ENCODE peak calls at places on chromosomes 2 and 18, in seven cellular contexts. Q is transverse colon, B is K562, Z is A549, M is HepG2, N is tibial nerve, J is sigmoid colon. F is an unnamed sample.

GRCh38 chr2:180980943-180981898 is 816 bp downstream of the UBE2E3 start:
- DNase-seq in B (peak), J (peak), M (no peak), N (no peak), Z (no peak), Q (peak), F (peak)

GRCh38 chr18:8609711-8610441 is 639 bp downstream of the RAB12 start:
- DNase-seq in B (peak), N (no peak), J (peak), Q (peak), Z (no peak), M (no peak), F (no peak)

GRCh38 chr2:159035790-159036411 is 67.5 kb downstream of the TANC1 start:
- DNase-seq in N (no peak), Q (peak), J (no peak), Z (peak), M (peak), B (peak), F (no peak)

GRCh38 chr2:98623657-98624056 is 15.3 kb downstream of the UNC50 start:
- DNase-seq in Q (no peak), Z (no peak), B (no peak), N (no peak), M (no peak), J (peak), F (peak)

GRCh38 chr18:21167641-21168372 is 56.2 kb upstream of the ROCK1 start:
- DNase-seq in J (no peak), Q (peak), B (no peak), N (no peak), Z (no peak), M (peak), F (no peak)

GRCh38 chr2:127121776-127122176 is 14.8 kb upstream of the BIN1 start:
- DNase-seq in Q (no peak), Z (no peak), B (no peak), N (peak), J (peak), M (no peak), F (no peak)

GRCh38 chr2:101398026-101398830 is 10.9 kb upstream of the CREG2 start:
- DNase-seq in Z (no peak), Q (no peak), B (no peak), M (no peak), J (no peak), N (no peak), F (no peak)

GRCh38 chr18:3554091-3554601 is 104.2 kb downstream of the TGIF1 start:
- DNase-seq in M (peak), J (no peak), Z (no peak), B (no peak), Q (no peak), N (no peak), F (no peak)

GRCh38 chr18:67425724-67426123 is 90.8 kb downstream of the DSEL start:
- DNase-seq in N (no peak), Z (peak), J (no peak), M (no peak), B (no peak), Q (no peak), F (no peak)

GRCh38 chr2:42881732-42882131 is 89.3 kb upstream of the HAAO start:
- DNase-seq in N (no peak), Q (no peak), M (no peak), J (no peak), B (peak), Z (no peak), F (no peak)

GRCh38 chr2:2010266-2010665 is 266.0 kb upstream of the PXDN start:
- DNase-seq in N (no peak), M (no peak), Q (no peak), J (no peak), Z (no peak), B (no peak), F (no peak)

GRCh38 chr2:144496067-144496466 is 23.9 kb downstream of the ZEB2 start:
- DNase-seq in M (no peak), Q (no peak), N (no peak), Z (no peak), B (no peak), J (no peak), F (no peak)

GRCh38 chr2:8623958-8624591 is 57.8 kb upstream of the ID2 start:
- DNase-seq in J (no peak), N (no peak), Z (no peak), B (no peak), Q (no peak), M (no peak), F (no peak)

GRCh38 chr18:7370812-7371211 is 139.9 kb downstream of the LRRC30 start:
- DNase-seq in Q (no peak), M (no peak), B (no peak), N (no peak), Z (no peak), J (peak), F (peak)

GRCh38 chr2:96251721-96252292 is 14.0 kb downstream of the TMEM127 start:
- DNase-seq in J (peak), N (no peak), Q (peak), M (peak), Z (peak), B (peak), F (peak)

GRCh38 chr2:240797914-240798313 is 22.1 kb downstream of the KIF1A start:
- DNase-seq in Q (no peak), J (peak), Z (no peak), B (no peak), M (no peak), N (no peak), F (no peak)

GRCh38 chr18:50902797-50903196 is 23.9 kb downstream of the ME2 start:
- DNase-seq in Z (no peak), Q (no peak), N (no peak), J (no peak), M (peak), B (no peak), F (no peak)

GRCh38 chr18:62992877-62993365 is 277.6 kb downstream of the PHLPP1 start:
- DNase-seq in Q (no peak), Z (no peak), J (no peak), B (no peak), M (no peak), N (no peak), F (no peak)

GRCh38 chr2:196801578-196801977 is 2.1 kb upstream of the GTF3C3 start:
- DNase-seq in B (no peak), J (no peak), N (no peak), Z (no peak), Q (no peak), M (no peak), F (no peak)

GRCh38 chr2:145199052-145199451 is 679.1 kb upstream of the ZEB2 start:
- DNase-seq in M (no peak), J (no peak), N (no peak), B (no peak), Z (no peak), Q (no peak), F (no peak)

GRCh38 chr18:37253424-37254255 is 312.0 kb downstream of the CELF4 start:
- DNase-seq in M (no peak), N (no peak), Q (no peak), B (peak), J (no peak), Z (peak), F (no peak)

GRCh38 chr2:156343096-156343939 is 10.8 kb upstream of the NR4A2 start:
- DNase-seq in J (no peak), N (no peak), M (no peak), B (peak), Q (no peak), Z (no peak), F (no peak)

GRCh38 chr2:170467568-170468422 is 247.3 kb upstream of the SP5 start:
- DNase-seq in Q (no peak), B (no peak), M (no peak), Z (no peak), N (no peak), J (no peak), F (no peak)

GRCh38 chr18:25734336-25734735 is 356.1 kb downstream of the SS18 start:
- DNase-seq in N (no peak), J (no peak), Q (no peak), Z (no peak), B (no peak), M (no peak), F (no peak)

GRCh38 chr18:62324917-62325805 is at the start of gene TNFRSF11A:
- DNase-seq in Z (peak), B (peak), Q (peak), N (no peak), M (no peak), J (no peak), F (no peak)

GRCh38 chr2:68385232-68385906 is 20.3 kb downstream of the PLEK start:
- DNase-seq in Z (no peak), J (no peak), B (no peak), Q (no peak), M (no peak), N (no peak), F (no peak)

GRCh38 chr2:234422242-234422641 is 74.6 kb downstream of the ARL4C start:
- DNase-seq in B (no peak), Z (peak), Q (peak), M (peak), N (no peak), J (no peak), F (no peak)

GRCh38 chr2:200274116-200275075 is 32.1 kb upstream of the SPATS2L start:
- DNase-seq in J (no peak), B (no peak), N (no peak), Q (no peak), Z (no peak), M (peak), F (no peak)
- TF ChIP-seq POLR2A in J (no peak), B (no peak), N (no peak), Q (no peak), Z (no peak), M (no peak), F (no peak)

GRCh38 chr18:500556-501405 is at the start of gene COLEC12:
- DNase-seq in J (peak), Z (no peak), Q (peak), B (no peak), M (no peak), N (no peak), F (peak)

GRCh38 chr18:501406-501714 is 859 bp upstream of the COLEC12 start:
- DNase-seq in M (no peak), B (no peak), J (no peak), Z (no peak), N (no peak), Q (no peak), F (no peak)

GRCh38 chr18:498901-499300 is 1.6 kb downstream of the COLEC12 start:
- DNase-seq in N (no peak), J (no peak), M (no peak), Z (no peak), Q (no peak), B (no peak), F (no peak)

GRCh38 chr18:500230-500555 is 308 bp downstream of the COLEC12 start:
- DNase-seq in J (peak), B (no peak), M (no peak), N (no peak), Q (no peak), Z (no peak), F (no peak)

DNA sequence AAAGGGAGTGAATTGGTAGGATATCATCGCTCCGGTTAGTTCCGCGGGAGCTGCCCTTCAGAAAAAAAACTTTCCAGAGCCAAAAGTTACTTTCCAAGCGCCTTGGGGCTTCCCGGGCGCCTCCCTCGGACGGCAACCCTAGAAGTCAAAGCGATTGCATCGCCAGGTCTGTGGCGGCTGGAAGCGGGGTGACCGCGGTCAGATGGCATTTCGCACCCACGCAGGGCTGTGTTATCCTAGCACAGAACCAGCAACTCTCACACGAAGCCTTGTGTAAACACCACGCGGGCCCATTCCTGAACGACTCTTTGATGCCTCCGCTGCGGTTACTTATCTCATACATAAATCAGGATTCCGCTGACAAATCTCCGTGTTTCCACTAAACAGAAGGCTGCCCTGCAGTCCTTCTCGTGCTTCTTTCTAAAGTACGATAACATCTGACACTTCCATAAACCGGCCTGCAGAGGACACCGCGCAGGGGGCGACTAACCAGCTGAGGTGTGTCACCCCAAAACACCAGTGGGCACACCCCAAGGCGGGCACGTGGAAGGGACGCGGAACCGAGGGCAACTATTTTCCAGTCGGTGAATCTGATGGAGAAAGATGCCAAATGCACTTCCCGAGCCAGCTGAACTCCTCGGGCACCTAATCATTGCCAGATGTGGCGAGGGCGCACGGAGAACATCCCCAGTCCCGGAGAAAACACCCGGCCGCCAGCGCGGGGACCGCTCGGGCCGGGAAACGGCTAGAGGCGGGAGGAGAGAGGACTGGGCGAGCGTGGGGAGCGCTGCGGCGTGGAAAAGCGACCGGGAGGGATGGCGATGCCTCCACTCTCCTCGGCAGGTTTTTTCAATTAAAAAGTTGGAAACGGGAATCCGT is 911 bp downstream of the COLEC12 start:
- DNase-seq in Q (no peak), M (peak), N (no peak), J (peak), B (peak), Z (no peak), F (peak)
- TF ChIP-seq EP300 in Q (no peak), M (no peak), N (no peak), J (no peak), B (no peak), Z (no peak), F (no peak)

GRCh38 chr2:168246483-168247340 is 683 bp downstream of the STK39 start:
- DNase-seq in Z (peak), B (peak), Q (peak), M (peak), J (peak), N (peak), F (peak)
- TF ChIP-seq POLR2A in Z (no peak), B (no peak), Q (no peak), M (no peak), J (no peak), N (no peak), F (no peak)

DNA sequence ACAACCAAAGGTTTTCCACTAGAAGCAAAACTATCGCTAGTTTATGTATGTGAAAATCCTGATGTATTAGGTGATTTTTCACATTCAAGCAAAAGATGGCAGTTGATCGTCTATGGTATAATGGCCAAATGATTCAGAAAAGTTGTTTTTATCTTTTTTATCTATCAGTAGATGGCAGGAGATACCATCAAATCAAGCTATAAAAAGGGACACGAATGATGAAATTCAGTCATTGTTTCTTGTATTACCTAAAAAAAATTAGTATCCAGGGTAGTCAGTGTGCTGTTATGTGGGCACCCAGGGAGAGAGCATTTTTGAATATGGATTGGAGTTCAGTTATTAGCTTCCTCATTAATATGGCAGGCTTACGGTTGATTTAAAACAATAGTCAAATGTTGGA is 22.9 kb upstream of the CAVIN2 start:
- DNase-seq in Z (no peak), N (no peak), M (no peak), J (no peak), B (no peak), Q (no peak), F (no peak)
- TF ChIP-seq EP300 in Z (no peak), N (no peak), M (no peak), J (no peak), B (no peak), Q (no peak), F (no peak)

GRCh38 chr2:70087703-70088507 is 628 bp downstream of the PCBP1 start:
- DNase-seq in N (no peak), J (peak), Z (peak), M (peak), Q (peak), B (peak), F (peak)
- TF ChIP-seq POLR2A in N (no peak), J (no peak), Z (peak), M (peak), Q (peak), B (peak), F (no peak)

GRCh38 chr18:43780782-43781340 is 503.6 kb upstream of the SYT4 start:
- DNase-seq in Q (no peak), Z (no peak), J (no peak), M (no peak), N (no peak), B (no peak), F (no peak)
- TF ChIP-seq EP300 in Q (no peak), Z (no peak), J (no peak), M (no peak), N (no peak), B (no peak), F (no peak)

DNA sequence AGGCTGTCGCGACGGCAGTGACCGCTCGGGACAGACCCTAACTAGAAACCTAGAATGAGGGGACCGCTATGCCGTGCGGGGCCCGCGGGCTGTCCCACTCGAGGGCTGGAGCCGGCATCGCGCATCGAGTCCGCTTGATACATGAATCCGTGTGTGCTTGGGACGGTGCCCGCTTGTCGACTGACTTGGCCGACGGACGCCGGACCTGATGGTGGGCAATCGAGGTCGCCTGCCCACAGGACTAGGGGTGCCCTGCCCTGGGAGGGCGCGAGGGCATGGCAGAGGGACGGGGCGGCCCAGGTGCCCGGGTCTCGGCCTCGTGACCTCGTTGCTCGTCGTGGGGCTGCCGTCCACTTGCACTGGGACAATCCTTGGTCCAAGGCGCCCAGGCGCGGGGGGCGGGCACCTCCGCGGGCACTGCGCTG is 688 bp upstream of the PTMA start:
- DNase-seq in N (peak), J (no peak), M (no peak), Z (no peak), B (peak), Q (no peak), F (peak)
- TF ChIP-seq POLR2A in N (peak), J (peak), M (no peak), Z (peak), B (no peak), Q (peak), F (peak)